ENCODE peak calls at places on chromosomes 13 and 19, in six cellular contexts. One of them, this sample, is unnamed.

GRCh38 chr13:59346861-59347470 is 816.8 kb downstream of the DIAPH3 start:
- DNase-seq in heart right ventricle: no peak
- DNase-seq in psoas muscle: no peak
- DNase-seq in kidney: no peak
- DNase-seq in IMR-90: no peak
- DNase-seq in pancreas: no peak
- DNase-seq in this sample: no peak

GRCh38 chr19:39212377-39212742 is 8.3 kb upstream of the SYCN start:
- DNase-seq in heart right ventricle: no peak
- DNase-seq in psoas muscle: no peak
- DNase-seq in kidney: no peak
- DNase-seq in IMR-90: no peak
- DNase-seq in pancreas: no peak
- DNase-seq in this sample: no peak

GRCh38 chr19:54178581-54179261 is 5.8 kb upstream of the TMC4 start:
- DNase-seq in heart right ventricle: no peak
- DNase-seq in psoas muscle: no peak
- DNase-seq in kidney: peak; percentile 78
- DNase-seq in IMR-90: no peak
- DNase-seq in pancreas: no peak
- DNase-seq in this sample: peak; percentile 14

GRCh38 chr19:30593358-30593757 is 221.2 kb downstream of the ZNF536 start:
- DNase-seq in heart right ventricle: peak; percentile 23
- DNase-seq in psoas muscle: no peak
- DNase-seq in kidney: no peak
- DNase-seq in IMR-90: no peak
- DNase-seq in pancreas: no peak
- DNase-seq in this sample: peak; percentile 12

GRCh38 chr19:56667311-56667870 is 4.2 kb downstream of the ZNF835 start:
- DNase-seq in heart right ventricle: no peak
- DNase-seq in psoas muscle: no peak
- DNase-seq in kidney: no peak
- DNase-seq in IMR-90: no peak
- DNase-seq in pancreas: no peak
- DNase-seq in this sample: no peak

GRCh38 chr19:37932985-37933953 is 26.3 kb downstream of the SIPA1L3 start:
- DNase-seq in heart right ventricle: no peak
- DNase-seq in psoas muscle: peak; percentile 56
- DNase-seq in kidney: peak; percentile 73
- DNase-seq in IMR-90: peak; percentile 61
- DNase-seq in pancreas: peak; percentile 32
- DNase-seq in this sample: no peak

GRCh38 chr13:71771144-71771543 is 95.9 kb downstream of the DACH1 start:
- DNase-seq in heart right ventricle: no peak
- DNase-seq in psoas muscle: no peak
- DNase-seq in kidney: no peak
- DNase-seq in IMR-90: no peak
- DNase-seq in pancreas: no peak
- DNase-seq in this sample: no peak

GRCh38 chr19:1748115-1748702 is 5.1 kb upstream of the ONECUT3 start:
- DNase-seq in heart right ventricle: no peak
- DNase-seq in psoas muscle: peak; percentile 36
- DNase-seq in kidney: peak; percentile 75
- DNase-seq in IMR-90: no peak
- DNase-seq in pancreas: no peak
- DNase-seq in this sample: no peak

GRCh38 chr19:40603071-40603718 is 2.0 kb downstream of the LTBP4 start:
- DNase-seq in heart right ventricle: no peak
- DNase-seq in psoas muscle: no peak
- DNase-seq in kidney: no peak
- DNase-seq in IMR-90: peak; percentile 59
- DNase-seq in pancreas: no peak
- DNase-seq in this sample: no peak

GRCh38 chr13:41268764-41269163 is 5.4 kb upstream of the MTRF1 start:
- DNase-seq in heart right ventricle: no peak
- DNase-seq in psoas muscle: no peak
- DNase-seq in kidney: no peak
- DNase-seq in IMR-90: peak; percentile 28
- DNase-seq in pancreas: no peak
- DNase-seq in this sample: no peak

GRCh38 chr19:35124098-35125060 is 8.8 kb downstream of the FXYD3 start:
- DNase-seq in heart right ventricle: peak; percentile 96
- DNase-seq in psoas muscle: peak; percentile 97
- DNase-seq in kidney: peak; percentile 98
- DNase-seq in IMR-90: peak; percentile 86
- DNase-seq in pancreas: peak; percentile 93
- DNase-seq in this sample: peak; percentile 90

GRCh38 chr19:35833972-35834371 is 18.3 kb downstream of the NPHS1 start:
- DNase-seq in heart right ventricle: no peak
- DNase-seq in psoas muscle: no peak
- DNase-seq in kidney: no peak
- DNase-seq in IMR-90: no peak
- DNase-seq in pancreas: no peak
- DNase-seq in this sample: no peak

GRCh38 chr13:80000679-80001509 is 340.0 kb downstream of the SPRY2 start:
- DNase-seq in heart right ventricle: no peak
- DNase-seq in psoas muscle: no peak
- DNase-seq in kidney: no peak
- DNase-seq in IMR-90: no peak
- DNase-seq in pancreas: no peak
- DNase-seq in this sample: no peak

GRCh38 chr13:95463516-95463915 is 89.0 kb upstream of the CLDN10 start:
- DNase-seq in heart right ventricle: no peak
- DNase-seq in psoas muscle: no peak
- DNase-seq in kidney: no peak
- DNase-seq in IMR-90: no peak
- DNase-seq in pancreas: no peak
- DNase-seq in this sample: no peak

GRCh38 chr19:44752123-44752815 is 3.8 kb downstream of the BCL3 start:
- DNase-seq in heart right ventricle: no peak
- DNase-seq in psoas muscle: no peak
- DNase-seq in kidney: no peak
- DNase-seq in IMR-90: no peak
- DNase-seq in pancreas: no peak
- DNase-seq in this sample: no peak
- H3K27ac ChIP-seq in heart right ventricle: peak overlapping the region; percentile 100
- H3K27ac ChIP-seq in psoas muscle: peak overlapping the region; percentile 95
- H3K27ac ChIP-seq in kidney: peak overlapping the region; percentile 15
- H3K27ac ChIP-seq in IMR-90: peak overlapping the region; percentile 85
- H3K27ac ChIP-seq in pancreas: peak overlapping the region; percentile 96
- H3K27ac ChIP-seq in this sample: no peak overlapping the region

DNA sequence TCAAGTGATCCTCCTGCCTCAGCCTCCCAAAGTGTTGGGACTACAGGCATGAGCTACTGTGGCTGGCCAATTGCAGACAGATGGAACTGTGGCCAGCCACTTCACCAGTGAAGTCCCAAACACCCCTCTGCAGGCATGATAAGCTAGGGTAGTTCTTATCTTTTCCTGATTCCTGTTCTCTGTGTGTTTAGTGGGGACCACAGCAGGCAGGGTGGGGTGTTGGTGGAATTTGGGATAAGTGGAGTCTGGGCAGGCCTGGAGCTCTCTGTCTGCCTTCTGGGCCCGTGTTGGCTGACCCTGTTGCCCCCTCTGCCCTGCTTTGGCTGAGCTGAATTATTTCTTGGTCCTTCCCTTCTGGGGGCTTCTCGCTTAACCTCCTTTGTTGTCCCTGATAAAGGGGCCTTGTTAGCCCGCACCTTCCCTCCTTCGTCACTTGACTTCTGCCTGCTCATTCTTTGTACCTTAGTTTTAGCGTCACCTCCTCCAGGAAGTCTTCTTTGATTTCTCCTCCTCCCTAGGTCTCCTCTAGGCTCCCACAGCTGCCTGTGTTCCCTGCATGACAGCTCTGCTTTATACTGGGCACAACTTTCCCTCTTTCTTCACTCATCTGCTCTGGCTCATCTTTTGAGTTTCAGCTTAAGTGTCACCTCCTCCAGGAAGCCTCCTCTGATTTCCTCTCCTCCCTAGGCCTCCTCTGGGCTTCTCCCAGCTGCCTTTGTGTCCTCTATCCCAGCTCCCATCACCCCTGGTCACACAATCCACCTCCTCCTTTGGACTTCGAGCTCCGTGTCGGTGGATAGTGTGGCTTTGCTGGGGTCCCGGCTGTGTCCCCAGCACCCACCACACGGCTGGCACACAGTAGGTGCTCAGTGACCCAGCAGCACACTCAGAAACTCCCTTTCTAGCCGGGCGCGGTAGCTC is 1.7 kb upstream of the NCLN start:
- DNase-seq in heart right ventricle: no peak
- DNase-seq in psoas muscle: peak; percentile 50
- DNase-seq in kidney: no peak
- DNase-seq in IMR-90: no peak
- DNase-seq in pancreas: no peak
- DNase-seq in this sample: no peak
- H3K27ac ChIP-seq in heart right ventricle: peak overlapping the region; percentile 26
- H3K27ac ChIP-seq in psoas muscle: no peak overlapping the region
- H3K27ac ChIP-seq in kidney: no peak overlapping the region
- H3K27ac ChIP-seq in IMR-90: no peak overlapping the region
- H3K27ac ChIP-seq in pancreas: no peak overlapping the region
- H3K27ac ChIP-seq in this sample: no peak overlapping the region

GRCh38 chr19:48988860-48989259 is 4.2 kb downstream of the GYS1 start:
- DNase-seq in heart right ventricle: no peak
- DNase-seq in psoas muscle: no peak
- DNase-seq in kidney: no peak
- DNase-seq in IMR-90: no peak
- DNase-seq in pancreas: no peak
- DNase-seq in this sample: no peak

GRCh38 chr19:48987323-48987722 is 5.8 kb downstream of the GYS1 start:
- DNase-seq in heart right ventricle: no peak
- DNase-seq in psoas muscle: no peak
- DNase-seq in kidney: no peak
- DNase-seq in IMR-90: no peak
- DNase-seq in pancreas: no peak
- DNase-seq in this sample: no peak

GRCh38 chr19:48989701-48990291 is 3.3 kb downstream of the GYS1 start:
- DNase-seq in heart right ventricle: peak; percentile 59
- DNase-seq in psoas muscle: peak; percentile 90
- DNase-seq in kidney: no peak
- DNase-seq in IMR-90: no peak
- DNase-seq in pancreas: no peak
- DNase-seq in this sample: no peak

GRCh38 chr19:48986211-48986610 is 6.9 kb downstream of the GYS1 start:
- DNase-seq in heart right ventricle: no peak
- DNase-seq in psoas muscle: no peak
- DNase-seq in kidney: no peak
- DNase-seq in IMR-90: no peak
- DNase-seq in pancreas: no peak
- DNase-seq in this sample: no peak

GRCh38 chr19:48988286-48988685 is 4.8 kb downstream of the GYS1 start:
- DNase-seq in heart right ventricle: no peak
- DNase-seq in psoas muscle: no peak
- DNase-seq in kidney: no peak
- DNase-seq in IMR-90: no peak
- DNase-seq in pancreas: no peak
- DNase-seq in this sample: no peak
- H3K27ac ChIP-seq in heart right ventricle: no peak overlapping the region
- H3K27ac ChIP-seq in psoas muscle: peak overlapping the region; percentile 90
- H3K27ac ChIP-seq in kidney: no peak overlapping the region
- H3K27ac ChIP-seq in IMR-90: no peak overlapping the region
- H3K27ac ChIP-seq in pancreas: no peak overlapping the region
- H3K27ac ChIP-seq in this sample: no peak overlapping the region

DNA sequence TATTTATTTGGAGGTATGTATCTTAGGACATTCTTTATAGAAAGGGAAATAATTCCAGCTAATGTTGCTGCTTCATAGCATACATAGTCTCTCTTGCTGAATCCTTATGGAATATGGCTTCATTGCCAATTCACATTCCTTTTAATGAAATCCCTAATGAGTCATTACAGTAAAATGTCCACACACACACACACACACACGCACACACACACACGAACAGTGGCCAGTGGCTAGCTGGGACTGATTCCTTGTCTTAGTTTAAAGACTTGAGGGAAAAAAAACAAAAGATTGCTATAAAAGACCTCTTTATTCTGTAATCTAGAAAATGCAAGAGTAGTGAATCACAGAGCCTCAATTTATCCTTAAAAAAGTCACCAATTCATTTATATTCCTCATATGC is 301.6 kb downstream of the SLITRK6 start:
- DNase-seq in heart right ventricle: no peak
- DNase-seq in psoas muscle: no peak
- DNase-seq in kidney: no peak
- DNase-seq in IMR-90: peak; percentile 97
- DNase-seq in pancreas: no peak
- DNase-seq in this sample: no peak
- H3K27ac ChIP-seq in heart right ventricle: no peak overlapping the region
- H3K27ac ChIP-seq in psoas muscle: no peak overlapping the region
- H3K27ac ChIP-seq in kidney: no peak overlapping the region
- H3K27ac ChIP-seq in IMR-90: peak overlapping the region; percentile 75
- H3K27ac ChIP-seq in pancreas: no peak overlapping the region
- H3K27ac ChIP-seq in this sample: no peak overlapping the region

DNA sequence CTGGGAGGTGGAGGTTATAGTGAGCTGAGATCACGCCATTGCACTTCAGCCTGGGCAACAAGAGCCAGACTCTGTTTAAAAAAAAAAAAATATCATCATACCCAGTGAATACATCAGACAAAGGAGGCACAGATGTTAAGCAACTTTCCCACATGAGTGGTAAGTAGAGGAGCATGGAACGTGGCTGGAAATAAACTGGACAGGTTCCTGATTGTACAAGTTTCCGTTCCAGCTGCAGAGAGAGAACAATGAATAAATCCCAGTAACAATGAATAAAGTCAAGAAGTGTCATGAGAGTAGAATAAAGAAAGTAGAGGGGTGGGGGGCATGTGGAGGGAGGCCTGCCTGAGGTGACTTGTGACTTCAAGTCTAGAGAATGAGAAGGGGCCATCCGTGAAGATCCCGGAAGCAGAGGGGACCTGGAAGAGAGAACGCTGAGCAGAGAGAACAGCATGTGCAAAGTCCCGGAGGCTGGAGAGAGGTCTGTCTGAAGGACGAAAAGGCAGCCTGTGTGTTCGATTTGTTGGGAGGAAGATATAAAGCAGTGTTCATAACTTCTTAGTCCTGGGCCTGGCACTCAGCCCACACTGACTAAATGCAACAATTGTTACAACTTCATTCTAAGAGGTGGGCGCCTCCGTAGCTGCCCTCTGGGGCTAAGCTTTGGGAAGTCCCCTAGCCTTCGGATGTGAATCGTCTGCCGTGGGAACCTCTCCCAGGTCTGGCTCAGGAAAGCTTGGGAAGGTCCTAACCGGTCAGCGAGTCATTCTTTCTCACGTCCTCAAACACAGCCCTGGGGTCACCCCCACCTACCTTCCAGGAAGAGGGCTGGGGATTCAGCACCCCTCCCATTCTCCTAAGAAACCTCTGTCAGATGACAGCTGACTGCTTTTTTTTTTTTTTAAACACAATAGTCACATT is 15.3 kb upstream of the ARHGEF18 start:
- DNase-seq in heart right ventricle: no peak
- DNase-seq in psoas muscle: no peak
- DNase-seq in kidney: no peak
- DNase-seq in IMR-90: no peak
- DNase-seq in pancreas: no peak
- DNase-seq in this sample: no peak
- H3K27ac ChIP-seq in heart right ventricle: peak overlapping the region; percentile 62
- H3K27ac ChIP-seq in psoas muscle: no peak overlapping the region
- H3K27ac ChIP-seq in kidney: peak overlapping the region; percentile 4
- H3K27ac ChIP-seq in IMR-90: no peak overlapping the region
- H3K27ac ChIP-seq in pancreas: peak overlapping the region; percentile 14
- H3K27ac ChIP-seq in this sample: no peak overlapping the region

This sample was measured in substantia nigra.